ENCODE peak calls at places on chromosomes 1 and 21, in nine cellular contexts. E is cardiac muscle cell; R is BJ; M is activated effector memory CD4-positive, alpha-beta T cell treated with anti-CD3 and anti-CD28 coated beads, Interleukin-2, amount 50 U/mL, for 16 hours; T is amniotic stem cell; H is naive B cell; Y is lung; C is hypothalamus; X is activated T-cell treated with anti-CD3 and anti-CD28 coated beads, Interleukin-2, amount 50 U/mL, for 24 hours. S is an unnamed sample.

GRCh38 chr1:2395245-2395644 is 3.6 kb downstream of the RER1 start:
- DNase-seq in E (no peak), R (no peak), M (no peak), T (no peak), H (no peak), Y (no peak), C (no peak), X (no peak), S (no peak)

GRCh38 chr1:213389061-213389581 is 338.1 kb downstream of the RPS6KC1 start:
- DNase-seq in E (no peak), R (no peak), M (peak; percentile 38), T (no peak), H (no peak), Y (no peak), C (peak; percentile 53), X (no peak), S (no peak)

GRCh38 chr1:17120962-17121837 is 1.9 kb upstream of the PADI2 start:
- DNase-seq in E (peak; percentile 22), R (no peak), M (no peak), T (no peak), H (no peak), Y (no peak), C (no peak), X (no peak), S (no peak)

GRCh38 chr1:9121891-9122409 is 7.0 kb downstream of the GPR157 start:
- DNase-seq in E (no peak), R (no peak), M (no peak), T (no peak), H (no peak), Y (no peak), C (no peak), X (peak; percentile 48), S (no peak)

GRCh38 chr1:39395357-39395831 is 96.0 kb upstream of the BMP8A start:
- DNase-seq in E (peak; percentile 47), R (no peak), M (no peak), T (no peak), H (peak; percentile 17), Y (no peak), C (no peak), X (no peak), S (peak; percentile 31)

GRCh38 chr1:183227963-183228649 is 42.0 kb downstream of the LAMC2 start:
- DNase-seq in E (peak; percentile 65), R (no peak), M (no peak), T (no peak), H (peak; percentile 20), Y (peak; percentile 48), C (no peak), X (peak; percentile 47), S (no peak)

GRCh38 chr1:20342294-20343148 is 51.8 kb downstream of the VWA5B1 start:
- DNase-seq in E (no peak), R (no peak), M (peak; percentile 55), T (no peak), H (no peak), Y (no peak), C (no peak), X (no peak), S (no peak)

GRCh38 chr1:44417351-44418021 is 12.4 kb downstream of the RNF220 start:
- DNase-seq in E (peak; percentile 78), R (no peak), M (no peak), T (no peak), H (no peak), Y (no peak), C (peak; percentile 73), X (peak; percentile 37), S (no peak)

GRCh38 chr1:46489169-46489637 is 433 bp upstream of the DMBX1 start:
- DNase-seq in E (no peak), R (no peak), M (peak; percentile 74), T (no peak), H (no peak), Y (no peak), C (no peak), X (peak; percentile 60), S (no peak)

GRCh38 chr1:91826649-91827048 is 59.3 kb downstream of the TGFBR3 start:
- DNase-seq in E (no peak), R (no peak), M (no peak), T (no peak), H (no peak), Y (no peak), C (no peak), X (no peak), S (no peak)

GRCh38 chr1:10185759-10186158 is 24.6 kb upstream of the KIF1B start:
- DNase-seq in E (no peak), R (no peak), M (no peak), T (no peak), H (no peak), Y (no peak), C (no peak), X (no peak), S (no peak)

GRCh38 chr21:46457801-46458314 is 833 bp upstream of the DIP2A start:
- DNase-seq in E (peak; percentile 61), R (no peak), M (peak; percentile 78), T (peak; percentile 1), H (peak; percentile 7), Y (no peak), C (no peak), X (no peak), S (no peak)

GRCh38 chr1:241990040-241990439 is 8.9 kb downstream of the MAP1LC3C start:
- DNase-seq in E (peak; percentile 23), R (peak; percentile 91), M (no peak), T (no peak), H (no peak), Y (peak; percentile 71), C (peak; percentile 33), X (no peak), S (peak; percentile 93)

GRCh38 chr1:115545791-115546733 is 95.7 kb upstream of the VANGL1 start:
- DNase-seq in E (peak; percentile 73), R (peak; percentile 77), M (no peak), T (peak; percentile 85), H (no peak), Y (no peak), C (peak; percentile 4), X (no peak), S (peak; percentile 66)

GRCh38 chr21:41547111-41547510 is 39.2 kb upstream of the TMPRSS2 start:
- DNase-seq in E (no peak), R (no peak), M (no peak), T (no peak), H (no peak), Y (no peak), C (no peak), X (no peak), S (no peak)

GRCh38 chr1:50268049-50268448 is 155.2 kb downstream of the DMRTA2 start:
- DNase-seq in E (peak; percentile 75), R (no peak), M (no peak), T (no peak), H (no peak), Y (no peak), C (no peak), X (no peak), S (no peak)

GRCh38 chr1:195054217-195054687 is 1554.0 kb downstream of the KCNT2 start:
- DNase-seq in E (no peak), R (no peak), M (no peak), T (no peak), H (no peak), Y (no peak), C (no peak), X (no peak), S (no peak)

GRCh38 chr21:14900611-14901010 is 164.2 kb downstream of the NRIP1 start:
- DNase-seq in E (no peak), R (no peak), M (no peak), T (no peak), H (no peak), Y (no peak), C (no peak), X (no peak), S (no peak)

GRCh38 chr1:58432813-58433668 is 113.5 kb downstream of the OMA1 start:
- DNase-seq in E (peak; percentile 17), R (peak; percentile 85), M (no peak), T (peak; percentile 30), H (peak; percentile 0), Y (no peak), C (no peak), X (no peak), S (peak; percentile 55)

GRCh38 chr1:110319332-110320167 is 19.6 kb upstream of the RBM15 start:
- DNase-seq in E (no peak), R (no peak), M (no peak), T (no peak), H (no peak), Y (no peak), C (no peak), X (no peak), S (no peak)

GRCh38 chr1:58251415-58252073 is 295.0 kb downstream of the OMA1 start:
- DNase-seq in E (no peak), R (no peak), M (no peak), T (no peak), H (no peak), Y (no peak), C (no peak), X (no peak), S (no peak)

GRCh38 chr1:231185391-231185790 is 23.5 kb downstream of the TRIM67 start:
- DNase-seq in E (no peak), R (no peak), M (peak; percentile 36), T (no peak), H (no peak), Y (no peak), C (no peak), X (no peak), S (no peak)

GRCh38 chr1:2082064-2082463 is 31.9 kb downstream of the PRKCZ start:
- DNase-seq in E (no peak), R (no peak), M (no peak), T (no peak), H (no peak), Y (no peak), C (no peak), X (no peak), S (no peak)

GRCh38 chr21:44695176-44695575 is 1.8 kb upstream of the KRTAP10-12 start:
- DNase-seq in E (no peak), R (no peak), M (peak; percentile 34), T (no peak), H (no peak), Y (no peak), C (no peak), X (no peak), S (no peak)